ENCODE peak calls at places on chromosome 15, in four cellular contexts. F is GM12892, O is HepG2, I is K562. S is an unnamed sample.

GRCh38 chr15:52421029-52421428 is 107.7 kb downstream of the MYO5A start:
- DNase-seq in O (no peak), F (no peak), I (no peak), S (no peak)

GRCh38 chr15:31598620-31599019 is 272.0 kb downstream of the KLF13 start:
- DNase-seq in O (peak), F (no peak), I (no peak), S (no peak)

GRCh38 chr15:95262866-95263564 is 1031.7 kb downstream of the MCTP2 start:
- DNase-seq in I (no peak), O (no peak), F (no peak), S (no peak)

GRCh38 chr15:48681274-48681840 is 35.8 kb upstream of the FBN1 start:
- DNase-seq in F (no peak), I (no peak), O (no peak), S (no peak)

GRCh38 chr15:80878242-80878866 is 99.2 kb downstream of the CEMIP start:
- DNase-seq in F (no peak), O (no peak), I (no peak), S (no peak)

GRCh38 chr15:64156652-64157331 is 5.3 kb downstream of the SNX22 start:
- DNase-seq in I (no peak), O (no peak), F (no peak), S (no peak)

GRCh38 chr15:55981596-55982249 is 11.7 kb downstream of the NEDD4 start:
- DNase-seq in F (no peak), I (no peak), O (no peak), S (no peak)

GRCh38 chr15:84725001-84725491 is 9.1 kb upstream of the SEC11A start:
- DNase-seq in O (no peak), I (peak), F (peak), S (no peak)

GRCh38 chr15:80660114-80660513 is 35.0 kb upstream of the ABHD17C start:
- DNase-seq in O (peak), F (no peak), I (no peak), S (no peak)

GRCh38 chr15:90709278-90709677 is 7.9 kb upstream of the BLM start:
- DNase-seq in O (no peak), I (no peak), F (no peak), S (no peak)

GRCh38 chr15:31403096-31403495 is 76.5 kb downstream of the KLF13 start:
- DNase-seq in F (no peak), O (no peak), I (no peak), S (no peak)

GRCh38 chr15:47983533-47983932 is 137.3 kb upstream of the SLC24A5 start:
- DNase-seq in F (no peak), I (no peak), O (no peak), S (no peak)

GRCh38 chr15:26661727-26662126 is 111.1 kb downstream of the GABRB3 start:
- DNase-seq in F (no peak), O (no peak), I (no peak), S (no peak)

GRCh38 chr15:57440799-57441198 is 64.5 kb downstream of the CGNL1 start:
- DNase-seq in I (no peak), O (no peak), F (no peak), S (no peak)

GRCh38 chr15:41691471-41691870 is 31.3 kb downstream of the MGA start:
- DNase-seq in O (no peak), I (no peak), F (no peak), S (no peak)
- TF ChIP-seq TAF1 in O (no peak), I (no peak), F (no peak), S (no peak)

GRCh38 chr15:58793862-58794261 is 22.8 kb downstream of the MINDY2 start:
- DNase-seq in O (peak), F (no peak), I (no peak), S (no peak)
- TF ChIP-seq TAF1 in O (no peak), F (no peak), I (no peak), S (no peak)

DNA sequence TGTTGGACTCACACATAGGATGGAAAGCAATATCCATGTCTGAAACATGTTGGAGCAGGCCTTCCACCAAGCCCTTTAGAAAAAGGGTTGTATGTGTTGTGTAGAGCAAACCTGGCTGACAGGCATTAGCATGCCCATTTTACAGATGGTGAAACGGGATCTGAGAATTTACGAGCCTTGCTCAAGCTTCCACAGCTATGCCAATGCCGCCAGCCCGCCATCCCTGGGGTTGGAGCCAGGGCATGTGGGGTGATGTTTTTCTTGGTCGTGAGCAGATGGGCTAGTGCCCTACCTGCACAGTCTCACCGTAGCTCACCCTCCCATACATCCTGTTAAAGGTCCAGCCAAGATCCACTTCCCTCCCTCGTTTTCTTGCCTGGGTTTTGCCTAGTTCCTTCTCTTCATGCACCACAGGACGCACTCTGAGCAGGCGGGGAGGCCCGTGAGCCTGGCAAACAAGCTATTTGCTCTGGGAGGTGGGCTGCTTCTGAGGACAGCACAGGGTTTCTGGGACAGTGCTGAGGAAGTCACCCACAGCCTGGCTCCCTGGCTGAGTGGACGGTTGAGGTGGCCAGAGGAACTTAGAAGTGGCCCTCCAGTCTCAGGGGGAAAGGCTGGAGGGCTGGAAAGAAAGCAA is 97.6 kb upstream of the TLE3 start:
- DNase-seq in I (no peak), F (no peak), O (no peak), S (no peak)
- TF ChIP-seq TAF1 in I (no peak), F (no peak), O (no peak), S (no peak)

DNA sequence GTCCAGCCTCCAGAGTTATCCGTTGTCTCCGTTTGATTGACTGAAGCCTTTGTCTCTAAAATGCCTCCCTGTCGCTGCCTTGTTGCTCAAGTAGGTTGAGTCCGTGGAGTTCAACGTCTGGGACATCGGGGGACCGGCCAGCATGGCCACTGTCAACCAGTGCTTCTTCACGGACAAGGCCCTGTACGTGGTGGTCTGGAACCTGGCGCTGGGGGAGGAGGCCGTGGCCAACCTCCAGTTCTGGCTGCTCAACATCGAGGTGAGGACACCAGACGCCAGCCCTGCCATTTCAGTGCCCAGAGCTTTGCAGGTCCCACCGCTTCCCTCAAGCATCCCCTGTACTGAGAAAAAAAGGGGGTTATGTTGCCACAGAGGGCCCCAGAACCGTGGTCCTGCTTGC is 105.6 kb downstream of the LRRK1 start:
- DNase-seq in F (no peak), O (no peak), I (no peak), S (no peak)
- TF ChIP-seq TAF1 in F (no peak), O (no peak), I (no peak), S (no peak)

GRCh38 chr15:62066663-62067447 is at the start of gene C2CD4A:
- DNase-seq in O (peak), I (no peak), F (peak), S (peak)

GRCh38 chr15:62068787-62069170 is 2.0 kb downstream of the C2CD4A start:
- DNase-seq in I (no peak), F (no peak), O (no peak), S (no peak)

GRCh38 chr15:62068071-62068786 is 1.5 kb downstream of the C2CD4A start:
- DNase-seq in O (peak), I (peak), F (peak), S (peak)

GRCh38 chr15:62069551-62069950 is 2.8 kb downstream of the C2CD4A start:
- DNase-seq in I (no peak), F (no peak), O (no peak), S (no peak)

DNA sequence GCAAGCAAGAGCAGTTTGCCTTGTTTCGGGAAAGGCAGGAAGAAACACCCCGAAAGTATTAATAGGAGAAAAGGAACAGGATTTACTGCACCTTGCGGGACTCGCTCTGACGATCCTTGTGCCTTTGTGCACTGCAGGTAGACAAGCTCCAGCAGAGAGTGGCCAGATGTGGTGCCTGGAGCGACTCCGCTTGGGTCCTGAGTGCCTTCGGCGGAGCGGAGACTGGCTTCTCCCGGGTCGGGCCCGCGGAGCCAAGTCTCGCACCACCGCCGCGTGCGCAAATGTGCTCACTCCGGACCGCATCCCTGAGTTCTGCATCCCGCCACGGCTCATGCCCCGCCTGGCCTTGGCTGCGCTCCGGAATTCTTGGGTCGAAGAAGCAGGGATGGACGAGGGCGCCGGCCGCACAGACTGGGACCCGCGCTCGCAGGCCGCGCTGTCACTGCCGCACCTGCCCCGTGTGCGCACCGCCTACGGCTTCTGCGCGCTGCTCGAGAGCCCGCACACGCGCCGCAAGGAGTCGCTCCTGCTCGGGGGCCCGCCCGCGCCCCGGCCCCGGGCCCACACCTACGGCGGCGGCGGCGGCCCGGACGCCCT is 769 bp downstream of the C2CD4A start:
- DNase-seq in F (peak), O (no peak), I (no peak), S (peak)
- TF ChIP-seq TAF1 in F (no peak), O (no peak), I (no peak), S (no peak)

S was measured in GM12891.